ENCODE peak calls at places on chromosomes 16 and 17, in four cellular contexts. W is HEK293T, V is H1, O is HepG2. M is an unnamed sample.
A peak's percentile ranks its signal among the peaks of the same experiment; 100 is the strongest.

GRCh38 chr16:1610071-1610840 is 1.6 kb downstream of the IFT140 start:
- DNase-seq in W (peak; percentile 92), V (peak; percentile 99), O (peak; percentile 81), M (peak; percentile 93)

GRCh38 chr16:17026600-17027242 is 444.0 kb downstream of the XYLT1 start:
- DNase-seq in W (no peak), V (no peak), O (no peak), M (no peak)

GRCh38 chr17:6546069-6546718 is 10.2 kb downstream of the PITPNM3 start:
- DNase-seq in W (no peak), V (no peak), O (no peak), M (no peak)

GRCh38 chr17:5361426-5361825 is 58.0 kb downstream of the NUP88 start:
- DNase-seq in W (no peak), V (no peak), O (no peak), M (no peak)

GRCh38 chr16:11546522-11547485 is 39.9 kb downstream of the LITAF start:
- DNase-seq in W (no peak), V (no peak), O (no peak), M (no peak)

GRCh38 chr16:72174726-72175125 is 2.8 kb upstream of the PMFBP1 start:
- DNase-seq in W (no peak), V (no peak), O (no peak), M (no peak)

GRCh38 chr16:35152067-35152627 is 1692.7 kb downstream of the TP53TG3F start:
- DNase-seq in W (no peak), V (no peak), O (no peak), M (no peak)

GRCh38 chr17:39118674-39119419 is 32.6 kb downstream of the PLXDC1 start:
- DNase-seq in W (no peak), V (no peak), O (no peak), M (no peak)

GRCh38 chr17:30831257-30831656 is 509 bp upstream of the ATAD5 start:
- DNase-seq in W (peak; percentile 21), V (no peak), O (no peak), M (no peak)

GRCh38 chr17:29248845-29249244 is 2.2 kb downstream of the CRYBA1 start:
- DNase-seq in W (no peak), V (no peak), O (no peak), M (no peak)

GRCh38 chr16:57999971-58000705 is at the start of gene ZNF319:
- DNase-seq in W (no peak), V (peak; percentile 65), O (no peak), M (no peak)
- TF ChIP-seq SUZ12 in W (no peak), V (no peak), O (no peak), M (no peak)

GRCh38 chr16:58495861-58496331 is 4.0 kb upstream of the NDRG4 start:
- DNase-seq in W (no peak), V (no peak), O (no peak), M (no peak)

GRCh38 chr16:58492735-58493134 is 7.2 kb upstream of the NDRG4 start:
- DNase-seq in W (no peak), V (no peak), O (no peak), M (no peak)

GRCh38 chr16:58492066-58492465 is 7.9 kb upstream of the NDRG4 start:
- DNase-seq in W (no peak), V (no peak), O (no peak), M (no peak)

GRCh38 chr16:58494981-58495860 is 4.7 kb upstream of the NDRG4 start:
- DNase-seq in W (peak; percentile 79), V (peak; percentile 79), O (peak; percentile 96), M (peak; percentile 94)

GRCh38 chr16:58493756-58494431 is 6.0 kb upstream of the NDRG4 start:
- DNase-seq in W (no peak), V (no peak), O (no peak), M (no peak)
- TF ChIP-seq SUZ12 in W (no peak), V (no peak), O (no peak), M (no peak)

DNA sequence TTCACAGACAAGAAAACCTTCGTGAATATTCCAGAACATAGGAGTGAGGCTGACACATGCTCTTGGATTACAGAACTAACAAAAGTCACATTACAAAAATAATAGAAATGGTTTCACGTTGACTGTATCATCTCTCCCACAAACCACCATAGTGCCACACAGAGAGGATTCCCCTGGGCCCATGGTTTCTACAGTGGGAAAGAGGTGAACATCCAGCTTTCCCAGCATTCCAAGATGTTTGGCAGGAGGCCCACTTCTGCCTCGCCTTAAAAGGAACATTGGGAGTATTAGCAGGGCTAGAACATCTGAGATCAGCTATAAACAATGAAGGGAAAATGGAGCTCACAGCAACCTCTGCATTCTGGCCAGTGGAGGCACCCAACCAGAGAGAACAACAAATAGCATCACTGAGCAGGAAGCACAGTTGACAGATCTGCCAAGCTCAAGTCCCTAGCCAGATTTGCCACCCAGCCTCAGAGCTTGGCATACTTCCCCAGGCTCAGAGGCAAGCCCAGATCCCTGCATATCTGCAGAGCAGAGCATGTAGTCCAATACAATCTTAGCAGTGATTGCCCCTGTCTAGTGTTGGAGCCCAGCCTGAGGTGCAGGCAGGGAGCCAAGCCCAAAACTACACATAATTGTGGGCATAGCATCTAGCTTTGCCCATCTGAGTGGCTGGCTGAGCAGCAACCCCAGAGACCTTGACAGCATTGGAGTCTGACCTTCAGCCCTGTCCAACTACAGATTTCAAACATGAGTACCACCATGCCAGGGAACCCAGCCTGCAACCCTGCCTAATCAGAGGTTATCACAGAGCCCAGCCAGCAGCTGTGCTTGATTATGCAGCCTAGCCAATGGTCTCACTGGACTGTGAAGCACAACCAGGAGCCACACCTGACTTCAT is 260.4 kb downstream of the CEP112 start:
- DNase-seq in W (no peak), V (no peak), O (no peak), M (no peak)
- TF ChIP-seq SUZ12 in W (no peak), V (no peak), O (no peak), M (no peak)

GRCh38 chr17:2241823-2242222 is 61.8 kb downstream of the SMG6 start:
- DNase-seq in W (no peak), V (no peak), O (no peak), M (no peak)
- TF ChIP-seq SUZ12 in W (no peak), V (no peak), O (no peak), M (no peak)

DNA sequence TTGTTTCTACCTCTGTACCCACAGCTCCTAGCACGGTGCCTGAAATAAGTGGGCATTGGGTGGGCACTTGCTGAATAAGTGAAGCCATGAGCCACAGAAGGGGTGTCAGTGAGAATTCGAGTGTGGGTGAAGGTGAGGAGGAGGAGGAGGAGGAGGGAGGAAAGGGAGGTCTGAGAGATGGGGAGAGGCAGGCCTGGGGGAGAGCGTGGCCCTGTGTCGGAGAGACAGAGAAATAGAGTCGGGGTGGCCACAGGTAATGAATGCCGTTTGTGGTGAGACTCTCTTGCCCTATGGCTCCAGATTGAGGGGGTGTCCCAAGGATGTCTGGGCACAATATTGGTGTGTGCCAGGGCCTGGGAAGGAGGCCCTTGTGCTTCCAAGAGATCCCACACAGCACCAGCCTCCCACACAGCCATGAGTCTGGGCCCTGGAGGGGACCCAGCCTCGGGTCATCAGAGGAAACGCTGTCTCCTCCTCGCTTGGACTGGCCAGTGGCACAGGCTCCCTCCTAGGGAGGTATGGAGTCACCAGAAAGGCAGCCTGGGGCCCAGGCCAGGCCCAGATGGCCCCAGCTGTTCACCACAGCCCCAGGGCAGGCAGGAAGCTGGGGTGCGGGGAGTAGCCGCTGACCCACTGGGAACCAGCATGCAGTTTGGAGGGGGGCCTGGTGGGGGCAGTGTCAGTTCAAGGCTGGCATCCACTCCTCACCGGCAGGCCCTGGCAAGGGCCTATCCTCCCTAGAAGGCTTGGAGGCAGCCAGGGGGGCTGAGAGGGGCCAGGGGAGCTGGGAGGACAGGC is 49.0 kb downstream of the SDK2 start:
- DNase-seq in W (peak; percentile 55), V (peak; percentile 85), O (no peak), M (no peak)
- TF ChIP-seq SUZ12 in W (no peak), V (no peak), O (no peak), M (no peak)